ENCODE peak calls at places on chromosomes 1 and 21, in five cellular contexts. One of them, this sample, is unnamed.
A peak's percentile ranks its signal among the peaks of the same experiment; 100 is the strongest.

GRCh38 chr1:224769987-224770693 is 154.0 kb downstream of the CNIH3 start:
- DNase-seq in MM.1S: no peak
- DNase-seq in neural progenitor cell: no peak
- DNase-seq in PC-9: no peak
- DNase-seq in GM23248: peak; percentile 75
- DNase-seq in this sample: no peak

GRCh38 chr1:170823120-170823519 is 112.2 kb upstream of the MROH9 start:
- DNase-seq in MM.1S: no peak
- DNase-seq in neural progenitor cell: no peak
- DNase-seq in PC-9: no peak
- DNase-seq in GM23248: peak; percentile 20
- DNase-seq in this sample: no peak

GRCh38 chr1:179589524-179589923 is 2.1 kb upstream of the TDRD5 start:
- DNase-seq in MM.1S: no peak
- DNase-seq in neural progenitor cell: no peak
- DNase-seq in PC-9: no peak
- DNase-seq in GM23248: peak; percentile 8
- DNase-seq in this sample: no peak

GRCh38 chr1:7752512-7753417 is 18.3 kb upstream of the VAMP3 start:
- DNase-seq in MM.1S: peak; percentile 51
- DNase-seq in neural progenitor cell: peak; percentile 90
- DNase-seq in PC-9: peak; percentile 37
- DNase-seq in GM23248: peak; percentile 81
- DNase-seq in this sample: peak; percentile 85

GRCh38 chr1:55559802-55560201 is 344.6 kb upstream of the USP24 start:
- DNase-seq in MM.1S: no peak
- DNase-seq in neural progenitor cell: no peak
- DNase-seq in PC-9: no peak
- DNase-seq in GM23248: peak; percentile 33
- DNase-seq in this sample: no peak

GRCh38 chr1:119659628-119660027 is 11.6 kb upstream of the ZNF697 start:
- DNase-seq in MM.1S: no peak
- DNase-seq in neural progenitor cell: peak; percentile 60
- DNase-seq in PC-9: no peak
- DNase-seq in GM23248: no peak
- DNase-seq in this sample: no peak

GRCh38 chr21:41562101-41563000 is 54.4 kb upstream of the TMPRSS2 start:
- DNase-seq in MM.1S: peak; percentile 5
- DNase-seq in neural progenitor cell: no peak
- DNase-seq in PC-9: peak; percentile 15
- DNase-seq in GM23248: peak; percentile 61
- DNase-seq in this sample: no peak

GRCh38 chr1:169680377-169681019 is 30.9 kb downstream of the SELL start:
- DNase-seq in MM.1S: no peak
- DNase-seq in neural progenitor cell: no peak
- DNase-seq in PC-9: peak; percentile 37
- DNase-seq in GM23248: no peak
- DNase-seq in this sample: no peak

GRCh38 chr1:168218647-168219046 is 7.2 kb upstream of the SFT2D2 start:
- DNase-seq in MM.1S: no peak
- DNase-seq in neural progenitor cell: no peak
- DNase-seq in PC-9: no peak
- DNase-seq in GM23248: no peak
- DNase-seq in this sample: no peak

GRCh38 chr1:234722904-234723588 is 113.1 kb upstream of the IRF2BP2 start:
- DNase-seq in MM.1S: no peak
- DNase-seq in neural progenitor cell: no peak
- DNase-seq in PC-9: no peak
- DNase-seq in GM23248: peak; percentile 97
- DNase-seq in this sample: peak; percentile 81

GRCh38 chr1:154809436-154810413 is 60.4 kb downstream of the KCNN3 start:
- DNase-seq in MM.1S: no peak
- DNase-seq in neural progenitor cell: no peak
- DNase-seq in PC-9: peak; percentile 40
- DNase-seq in GM23248: peak; percentile 77
- DNase-seq in this sample: no peak

GRCh38 chr1:13829152-13829769 is 129.3 kb downstream of the PRDM2 start:
- DNase-seq in MM.1S: no peak
- DNase-seq in neural progenitor cell: no peak
- DNase-seq in PC-9: no peak
- DNase-seq in GM23248: no peak
- DNase-seq in this sample: no peak

GRCh38 chr1:152870831-152871730 is 7.0 kb upstream of the SMCP start:
- DNase-seq in MM.1S: peak; percentile 74
- DNase-seq in neural progenitor cell: peak; percentile 3
- DNase-seq in PC-9: peak; percentile 48
- DNase-seq in GM23248: peak; percentile 76
- DNase-seq in this sample: no peak
- H3K4me2 ChIP-seq in MM.1S: peak overlapping the region; percentile 61
- H3K4me2 ChIP-seq in neural progenitor cell: no peak overlapping the region
- H3K4me2 ChIP-seq in PC-9: no peak overlapping the region
- H3K4me2 ChIP-seq in GM23248: no peak overlapping the region
- H3K4me2 ChIP-seq in this sample: no peak overlapping the region

GRCh38 chr1:204992940-204993339 is 50.1 kb upstream of the CNTN2 start:
- DNase-seq in MM.1S: no peak
- DNase-seq in neural progenitor cell: no peak
- DNase-seq in PC-9: no peak
- DNase-seq in GM23248: no peak
- DNase-seq in this sample: no peak
- H3K4me2 ChIP-seq in MM.1S: no peak overlapping the region
- H3K4me2 ChIP-seq in neural progenitor cell: no peak overlapping the region
- H3K4me2 ChIP-seq in PC-9: no peak overlapping the region
- H3K4me2 ChIP-seq in GM23248: no peak overlapping the region
- H3K4me2 ChIP-seq in this sample: no peak overlapping the region

DNA sequence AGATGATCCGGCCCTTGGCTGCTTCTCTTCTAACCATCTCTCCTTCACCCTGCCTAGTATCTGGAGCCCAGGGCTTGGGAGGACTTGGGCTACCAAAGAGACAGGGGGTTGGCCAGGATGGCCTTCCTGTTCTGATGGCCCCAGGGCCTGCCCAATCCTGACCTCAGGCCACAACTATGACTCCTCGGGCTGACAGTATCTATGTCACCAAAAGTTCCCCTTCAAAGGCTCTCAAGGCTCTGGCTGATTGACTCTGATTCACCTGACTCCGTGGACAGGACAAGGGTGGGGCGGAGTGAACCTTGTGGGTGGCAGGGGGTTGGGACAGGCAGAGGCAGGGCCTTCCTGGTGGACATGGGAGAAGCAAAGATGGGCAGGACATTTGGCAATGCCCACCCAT is 12.7 kb downstream of the MEF2D start:
- DNase-seq in MM.1S: peak; percentile 45
- DNase-seq in neural progenitor cell: no peak
- DNase-seq in PC-9: no peak
- DNase-seq in GM23248: no peak
- DNase-seq in this sample: no peak
- H3K4me2 ChIP-seq in MM.1S: peak overlapping the region; percentile 90
- H3K4me2 ChIP-seq in neural progenitor cell: no peak overlapping the region
- H3K4me2 ChIP-seq in PC-9: peak overlapping the region; percentile 53
- H3K4me2 ChIP-seq in GM23248: peak overlapping the region; percentile 12
- H3K4me2 ChIP-seq in this sample: no peak overlapping the region

DNA sequence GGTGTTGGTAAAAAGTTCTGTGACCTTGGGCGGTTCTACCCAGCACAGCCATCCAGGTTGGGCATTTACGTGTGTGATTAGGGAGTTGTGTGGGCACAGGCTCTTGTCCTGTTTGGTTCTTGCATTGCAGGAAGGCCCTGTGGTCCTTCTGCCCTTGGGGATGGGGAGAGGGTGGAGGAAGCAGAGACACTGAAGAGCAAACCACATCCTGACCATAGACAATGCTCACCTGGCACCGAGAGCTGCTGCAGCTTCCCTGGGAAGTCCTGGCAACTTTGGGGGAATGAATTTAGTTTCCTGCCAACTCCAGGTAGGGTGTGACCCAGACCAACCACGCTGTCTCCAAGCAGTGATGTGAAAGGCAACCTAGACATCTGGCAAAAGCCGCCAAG is 25.7 kb downstream of the RNF187 start:
- DNase-seq in MM.1S: no peak
- DNase-seq in neural progenitor cell: no peak
- DNase-seq in PC-9: no peak
- DNase-seq in GM23248: no peak
- DNase-seq in this sample: no peak
- H3K4me2 ChIP-seq in MM.1S: no peak overlapping the region
- H3K4me2 ChIP-seq in neural progenitor cell: no peak overlapping the region
- H3K4me2 ChIP-seq in PC-9: no peak overlapping the region
- H3K4me2 ChIP-seq in GM23248: no peak overlapping the region
- H3K4me2 ChIP-seq in this sample: no peak overlapping the region

GRCh38 chr1:59750612-59751395 is 63.9 kb upstream of the HOOK1 start:
- DNase-seq in MM.1S: no peak
- DNase-seq in neural progenitor cell: no peak
- DNase-seq in PC-9: peak; percentile 37
- DNase-seq in GM23248: peak; percentile 96
- DNase-seq in this sample: peak; percentile 71
- H3K4me2 ChIP-seq in MM.1S: no peak overlapping the region
- H3K4me2 ChIP-seq in neural progenitor cell: no peak overlapping the region
- H3K4me2 ChIP-seq in PC-9: peak overlapping the region; percentile 47
- H3K4me2 ChIP-seq in GM23248: peak overlapping the region; percentile 76
- H3K4me2 ChIP-seq in this sample: no peak overlapping the region

DNA sequence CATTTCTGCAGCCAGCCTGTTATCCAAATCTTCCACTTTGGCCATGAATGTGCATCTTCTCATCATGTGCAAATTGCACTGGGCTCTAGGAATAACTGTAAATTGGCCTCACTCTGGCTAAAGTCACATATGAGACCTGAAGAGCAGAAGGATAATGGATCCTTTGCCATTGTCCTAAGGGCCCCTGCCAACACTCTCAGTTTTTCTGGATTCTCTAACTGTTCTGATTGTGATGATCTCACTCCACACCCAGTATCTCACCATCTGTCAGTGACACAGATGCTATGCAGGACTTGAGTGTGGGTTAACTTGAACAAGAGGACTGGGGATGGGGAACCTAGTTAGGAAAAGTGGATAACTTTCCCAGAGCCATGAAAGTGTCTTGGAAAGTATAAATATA is 8.5 kb upstream of the FYB2 start:
- DNase-seq in MM.1S: no peak
- DNase-seq in neural progenitor cell: no peak
- DNase-seq in PC-9: no peak
- DNase-seq in GM23248: no peak
- DNase-seq in this sample: no peak
- H3K4me2 ChIP-seq in MM.1S: no peak overlapping the region
- H3K4me2 ChIP-seq in neural progenitor cell: no peak overlapping the region
- H3K4me2 ChIP-seq in PC-9: no peak overlapping the region
- H3K4me2 ChIP-seq in GM23248: no peak overlapping the region
- H3K4me2 ChIP-seq in this sample: no peak overlapping the region

This sample was measured in hepatocyte.